ENCODE peak calls at places on chromosomes 11 and 22, in seven cellular contexts. Z, Q, J, V, A, O and Y are unnamed samples.

GRCh38 chr11:296206-296975 is 2.9 kb downstream of the IFITM5 start:
- DNase-seq in Z (no peak), V (no peak), Q (peak; percentile 20), J (no peak), A (no peak), O (no peak), Y (peak; percentile 39)

GRCh38 chr22:45422237-45422983 is 8.9 kb downstream of the RIBC2 start:
- DNase-seq in V (no peak), Z (no peak), A (no peak), O (no peak), Q (no peak), J (no peak), Y (no peak)

GRCh38 chr11:128599729-128600128 is 12.4 kb upstream of the ETS1 start:
- DNase-seq in Q (no peak), A (no peak), V (peak; percentile 91), Z (no peak), O (no peak), J (no peak), Y (no peak)

GRCh38 chr11:17905477-17905876 is 107.4 kb downstream of the SERGEF start:
- DNase-seq in Q (no peak), V (no peak), O (no peak), Z (no peak), J (no peak), A (no peak), Y (no peak)

GRCh38 chr11:125464266-125464662 is 31.8 kb downstream of the FEZ1 start:
- DNase-seq in J (peak; percentile 28), O (no peak), Q (no peak), V (peak; percentile 70), A (no peak), Z (no peak), Y (no peak)

GRCh38 chr11:62974848-62975522 is 9.8 kb downstream of the SLC22A6 start:
- DNase-seq in Q (peak; percentile 71), J (peak; percentile 10), V (no peak), Z (peak; percentile 15), A (no peak), O (no peak), Y (peak; percentile 82)

GRCh38 chr22:46592390-46592872 is 27.8 kb upstream of the GRAMD4 start:
- DNase-seq in J (peak; percentile 59), O (peak; percentile 66), Z (peak; percentile 37), V (peak; percentile 71), Q (no peak), A (peak; percentile 41), Y (peak; percentile 56)

GRCh38 chr22:37362618-37363017 is 64.7 kb downstream of the ELFN2 start:
- DNase-seq in Z (no peak), A (no peak), Q (no peak), J (peak; percentile 40), V (peak; percentile 28), O (no peak), Y (no peak)

GRCh38 chr11:118091690-118092089 is 4.9 kb upstream of the SMIM35 start:
- DNase-seq in Q (no peak), Z (no peak), V (no peak), J (no peak), A (no peak), O (no peak), Y (no peak)

GRCh38 chr11:86672007-86672621 is at the start of gene ME3:
- DNase-seq in A (peak; percentile 43), O (peak; percentile 67), Q (peak; percentile 53), J (peak; percentile 51), V (peak; percentile 44), Z (peak; percentile 80), Y (peak; percentile 86)

GRCh38 chr11:13924801-13925327 is 37.7 kb upstream of the SPON1 start:
- DNase-seq in O (peak; percentile 10), V (no peak), J (no peak), Z (peak; percentile 16), A (no peak), Q (no peak), Y (no peak)

GRCh38 chr22:31501738-31502137 is 5.4 kb downstream of the SFI1 start:
- DNase-seq in O (no peak), A (no peak), Z (no peak), V (no peak), Q (no peak), J (no peak), Y (no peak)

GRCh38 chr22:36349726-36350125 is 38.0 kb downstream of the MYH9 start:
- DNase-seq in Q (no peak), J (peak; percentile 41), A (no peak), O (no peak), Z (peak; percentile 77), V (no peak), Y (no peak)

GRCh38 chr11:6693342-6694228 is 10.4 kb upstream of the MRPL17 start:
- DNase-seq in Z (peak; percentile 33), Q (no peak), J (peak; percentile 92), V (peak; percentile 84), O (no peak), A (no peak), Y (no peak)

GRCh38 chr22:43197271-43197941 is 10.5 kb upstream of the TTLL12 start:
- DNase-seq in Z (no peak), O (no peak), V (no peak), A (no peak), Q (no peak), J (no peak), Y (no peak)

GRCh38 chr11:120108154-120108784 is 29.6 kb downstream of the TRIM29 start:
- DNase-seq in J (peak; percentile 55), O (peak; percentile 62), Q (peak; percentile 86), A (peak; percentile 88), V (peak; percentile 30), Z (peak; percentile 42), Y (peak; percentile 94)

GRCh38 chr22:46569055-46569847 is 31.8 kb upstream of the CELSR1 start:
- DNase-seq in A (no peak), Z (no peak), Q (no peak), O (no peak), V (no peak), J (no peak), Y (no peak)

GRCh38 chr11:57131080-57131790 is 50.5 kb upstream of the LRRC55 start:
- DNase-seq in V (peak; percentile 13), A (no peak), Q (peak; percentile 79), J (peak; percentile 29), O (no peak), Z (peak; percentile 47), Y (peak; percentile 93)

GRCh38 chr22:40334060-40334459 is 12.2 kb upstream of the ADSL start:
- DNase-seq in O (no peak), A (no peak), J (no peak), V (no peak), Q (no peak), Z (no peak), Y (no peak)

GRCh38 chr11:102452461-102453285 is at the start of gene TMEM123:
- DNase-seq in V (peak; percentile 58), Q (peak; percentile 81), A (peak; percentile 89), Z (peak; percentile 76), O (peak; percentile 91), J (peak; percentile 46), Y (peak; percentile 90)

GRCh38 chr11:36139767-36140166 is 149.5 kb downstream of the COMMD9 start:
- DNase-seq in A (no peak), J (no peak), Q (no peak), V (peak; percentile 49), Z (no peak), O (no peak), Y (no peak)

GRCh38 chr11:95994340-95994728 is 70.4 kb upstream of the MTMR2 start:
- DNase-seq in J (no peak), Q (no peak), V (no peak), Z (no peak), O (no peak), A (no peak), Y (no peak)

GRCh38 chr11:121696177-121696863 is 243.6 kb upstream of the SORL1-AS1 start:
- DNase-seq in A (peak; percentile 57), O (no peak), V (no peak), Z (no peak), Q (no peak), J (peak; percentile 27), Y (no peak)

GRCh38 chr11:63663809-63664208 is 7.4 kb downstream of the ATL3 start:
- DNase-seq in V (peak; percentile 80), J (peak; percentile 78), Q (no peak), A (no peak), O (no peak), Z (peak; percentile 77), Y (peak; percentile 8)

GRCh38 chr22:50544746-50545253 is 899 bp upstream of the KLHDC7B start:
- DNase-seq in O (no peak), Z (no peak), V (no peak), A (no peak), Q (no peak), J (no peak), Y (no peak)

GRCh38 chr11:64511966-64512365 is 79.1 kb upstream of the SLC22A12 start:
- DNase-seq in O (no peak), Z (no peak), V (no peak), J (no peak), Q (no peak), A (no peak), Y (no peak)

GRCh38 chr11:83151274-83151977 is 5.5 kb upstream of the PCF11 start:
- DNase-seq in O (no peak), A (no peak), Q (no peak), V (no peak), J (no peak), Z (no peak), Y (no peak)

GRCh38 chr11:128776088-128776433 is 82.2 kb downstream of the FLI1 start:
- DNase-seq in Q (no peak), O (no peak), V (no peak), Z (no peak), A (no peak), J (no peak), Y (no peak)

GRCh38 chr22:29136715-29137700 is 64.2 kb downstream of the KREMEN1 start:
- DNase-seq in J (no peak), V (no peak), Z (no peak), Q (no peak), A (no peak), O (no peak), Y (no peak)

GRCh38 chr11:115819014-115819413 is 314.8 kb upstream of the CADM1 start:
- DNase-seq in A (no peak), Q (no peak), V (peak; percentile 61), O (no peak), J (no peak), Z (no peak), Y (no peak)